ENCODE peak calls at places on chromosomes 4 and X, in seven cellular contexts. F, C, K, I, V, E and N are unnamed samples.

GRCh38 chr4:100462206-100462605 is 55.6 kb downstream of the EMCN start:
- DNase-seq in F (peak), E (no peak), K (peak), I (no peak), C (no peak), V (peak), N (peak)

GRCh38 chr4:177005801-177006230 is 213.1 kb upstream of the VEGFC start:
- DNase-seq in V (peak), E (no peak), F (peak), C (no peak), I (peak), K (peak), N (no peak)

GRCh38 chr4:40311811-40312346 is 23.3 kb upstream of the CHRNA9 start:
- DNase-seq in E (no peak), V (peak), I (no peak), F (no peak), C (no peak), K (no peak), N (no peak)

GRCh38 chrX:65241059-65241721 is 264.9 kb upstream of the ZC4H2 start:
- DNase-seq in K (no peak), C (no peak), I (no peak), E (no peak), F (no peak), V (no peak), N (no peak)

GRCh38 chr4:15587649-15588048 is 67.5 kb downstream of the FBXL5 start:
- DNase-seq in F (peak), K (no peak), E (no peak), C (no peak), I (no peak), V (peak), N (no peak)

GRCh38 chr4:165312506-165312905 is 15.0 kb upstream of the MSMO1 start:
- DNase-seq in E (no peak), I (no peak), V (peak), C (no peak), F (peak), K (peak), N (no peak)

GRCh38 chrX:145820825-145821224 is 3.2 kb downstream of the SLITRK2 start:
- DNase-seq in F (no peak), V (no peak), C (no peak), K (no peak), I (no peak), E (no peak), N (no peak)

GRCh38 chr4:14700544-14700943 is 301.7 kb upstream of the CPEB2 start:
- DNase-seq in V (no peak), K (no peak), C (no peak), E (no peak), I (no peak), F (no peak), N (no peak)

GRCh38 chr4:188976644-188977115 is 837.4 kb downstream of the TRIML1 start:
- DNase-seq in E (no peak), F (peak), V (peak), K (peak), C (no peak), I (peak), N (peak)

GRCh38 chr4:152803541-152803940 is 23.8 kb downstream of the ARFIP1 start:
- DNase-seq in F (no peak), I (no peak), E (no peak), C (no peak), V (no peak), K (no peak), N (no peak)

GRCh38 chr4:188387134-188387791 is 248.0 kb downstream of the TRIML1 start:
- DNase-seq in F (peak), C (no peak), V (no peak), K (peak), E (no peak), I (no peak), N (no peak)

GRCh38 chrX:71911731-71912050 is 1.0 kb downstream of the NHSL2 start:
- DNase-seq in K (peak), V (no peak), I (no peak), C (no peak), E (no peak), F (no peak), N (no peak)

GRCh38 chrX:66638591-66639500 is at the start of gene EDA2R:
- DNase-seq in K (peak), E (peak), V (peak), C (no peak), I (peak), F (peak), N (peak)

GRCh38 chrX:1601768-1602085 is 10.3 kb downstream of the AKAP17A start:
- DNase-seq in K (no peak), I (no peak), E (peak), F (no peak), V (no peak), C (no peak), N (no peak)

GRCh38 chrX:40094900-40095587 is 2.7 kb downstream of the BCOR start:
- DNase-seq in C (no peak), K (no peak), E (no peak), F (no peak), V (peak), I (no peak), N (no peak)

GRCh38 chrX:149521438-149521837 is 16.3 kb upstream of the IDS start:
- DNase-seq in K (no peak), I (no peak), E (no peak), F (no peak), C (no peak), V (no peak), N (no peak)

GRCh38 chr4:113153529-113154101 is 104.2 kb downstream of the ANK2 start:
- DNase-seq in E (no peak), K (no peak), V (peak), F (no peak), C (no peak), I (no peak), N (peak)

GRCh38 chr4:121788896-121789295 is 12.2 kb upstream of the EXOSC9 start:
- DNase-seq in V (no peak), C (no peak), I (no peak), E (no peak), F (no peak), K (peak), N (no peak)

GRCh38 chr4:44256414-44256813 is 192.2 kb downstream of the KCTD8 start:
- DNase-seq in F (no peak), E (no peak), I (no peak), K (peak), C (no peak), V (no peak), N (peak)

GRCh38 chrX:111283446-111283845 is 13.2 kb upstream of the CAPN6 start:
- DNase-seq in V (no peak), C (no peak), I (no peak), F (no peak), K (no peak), E (no peak), N (no peak)

GRCh38 chrX:63784902-63785692 is at the start of gene ARHGEF9:
- DNase-seq in F (no peak), C (no peak), V (no peak), I (no peak), K (peak), E (no peak), N (no peak)

GRCh38 chrX:7133036-7133412 is 14.5 kb upstream of the STS start:
- DNase-seq in E (no peak), C (no peak), V (peak), I (no peak), K (peak), F (peak), N (no peak)

GRCh38 chrX:119398974-119399771 is at the start of gene SLC25A43:
- DNase-seq in C (peak), I (no peak), F (no peak), V (peak), K (peak), E (no peak), N (no peak)

DNA sequence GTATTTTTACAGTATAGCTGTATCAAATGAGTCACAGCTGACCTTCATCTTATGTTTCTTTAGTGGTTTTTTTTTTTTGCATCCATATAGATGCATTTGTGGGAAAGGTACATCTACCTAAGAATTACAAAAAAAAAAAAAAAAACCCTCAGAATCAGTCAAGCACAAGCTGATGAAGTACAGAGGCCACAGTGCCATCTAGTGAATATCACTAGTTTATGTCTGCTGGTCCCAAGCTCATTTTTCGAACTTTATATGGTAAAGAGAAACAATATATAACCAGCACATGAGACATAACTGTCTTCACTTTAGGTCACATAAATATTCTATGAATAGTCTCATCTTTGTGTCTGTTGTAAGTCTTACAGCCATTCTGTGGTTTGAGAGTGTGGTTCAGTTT is 220.1 kb downstream of the DLG3 start:
- DNase-seq in V (peak), C (no peak), I (no peak), F (peak), E (no peak), K (peak), N (no peak)
- TF ChIP-seq CTCF in V (peak), C (peak), I (peak), F (peak), E (no peak), K (peak), N (peak)

DNA sequence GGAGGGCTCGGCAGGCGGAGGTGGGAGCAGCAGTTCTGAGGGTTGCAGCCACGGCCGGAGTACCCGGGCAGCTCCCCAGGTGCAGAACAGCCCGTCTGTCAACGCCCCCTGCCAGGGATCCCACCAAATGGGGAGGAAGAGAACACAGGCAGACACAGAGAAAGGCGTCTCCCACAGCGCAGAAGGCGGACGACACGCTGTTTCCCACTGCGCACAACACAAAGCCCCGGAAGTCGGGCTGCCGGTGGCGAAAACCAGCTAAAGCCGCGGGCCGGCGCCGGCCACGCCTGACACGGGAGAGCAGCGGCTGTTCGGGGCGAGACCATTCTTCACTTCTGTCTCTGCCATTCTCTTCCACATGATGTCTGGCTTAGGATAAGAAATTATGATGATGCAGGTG is 31.6 kb downstream of the CTBP1 start:
- DNase-seq in E (no peak), F (no peak), C (no peak), V (no peak), K (no peak), I (no peak), N (no peak)
- H3K4me3 ChIP-seq in E (no peak), F (no peak), C (no peak), V (no peak), K (no peak), I (no peak), N (no peak)

GRCh38 chr4:108094923-108095482 is 73.7 kb downstream of the LEF1 start:
- DNase-seq in K (no peak), I (no peak), E (no peak), V (no peak), C (no peak), F (no peak), N (no peak)
- TF ChIP-seq CTCF in K (no peak), I (no peak), E (no peak), V (no peak), C (no peak), F (no peak), N (no peak)

DNA sequence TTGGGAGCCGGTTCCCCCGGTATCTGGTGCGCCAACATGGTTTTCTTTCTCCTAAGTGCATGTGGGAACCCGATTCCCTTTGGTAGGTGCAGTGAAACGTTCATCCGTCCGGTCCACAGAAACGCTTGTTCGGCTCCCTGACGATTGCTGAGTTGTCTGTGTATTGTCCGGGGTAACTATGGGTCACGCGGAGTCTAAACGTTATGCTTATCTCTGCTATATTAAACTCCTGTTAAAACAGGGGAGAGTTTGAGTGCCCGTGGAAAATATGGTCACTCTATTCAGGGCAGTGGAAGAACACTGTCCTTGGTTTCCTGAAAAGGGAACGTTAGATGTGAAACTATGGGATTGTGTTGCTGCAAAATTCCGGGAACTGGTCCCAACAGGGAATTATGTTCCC is 32.4 kb upstream of the MGST2 start:
- DNase-seq in V (no peak), K (no peak), E (no peak), I (no peak), C (no peak), F (no peak), N (no peak)
- H3K4me3 ChIP-seq in V (peak), K (no peak), E (peak), I (no peak), C (peak), F (no peak), N (no peak)

GRCh38 chrX:32408389-32408788 is 803.0 kb downstream of the DMD start:
- DNase-seq in V (no peak), F (no peak), C (no peak), I (no peak), E (no peak), K (no peak), N (no peak)
- TF ChIP-seq CTCF in V (peak), F (no peak), C (no peak), I (no peak), E (no peak), K (no peak), N (peak)